ENCODE peak calls at places on chromosomes 7 and 10, in four cellular contexts. K is transverse colon, R is mesothelial cell of epicardium, E is fibroblast of the conjunctiva. D is an unnamed sample.

GRCh38 chr10:21493841-21494220 is 31.7 kb downstream of the SKIDA1 start:
- DNase-seq in K (no peak), R (no peak), E (no peak), D (no peak)

GRCh38 chr10:132320776-132321469 is 11.1 kb upstream of the LRRC27 start:
- DNase-seq in K (no peak), R (no peak), E (no peak), D (peak)

GRCh38 chr7:115145512-115145911 is 223.6 kb downstream of the MDFIC start:
- DNase-seq in K (no peak), R (no peak), E (peak), D (no peak)

GRCh38 chr10:73253226-73253557 is 748 bp upstream of the MRPS16 start:
- DNase-seq in K (no peak), R (no peak), E (no peak), D (no peak)

GRCh38 chr10:120052964-120053363 is 160.4 kb downstream of the SEC23IP start:
- DNase-seq in K (peak), R (no peak), E (no peak), D (no peak)

GRCh38 chr7:33744293-33744692 is 161.0 kb upstream of the BMPER start:
- DNase-seq in K (no peak), R (no peak), E (no peak), D (no peak)

GRCh38 chr7:122311280-122311679 is 6.7 kb upstream of the FEZF1 start:
- DNase-seq in K (no peak), R (no peak), E (no peak), D (no peak)

GRCh38 chr7:157821959-157822687 is 485.3 kb downstream of the DNAJB6 start:
- DNase-seq in K (no peak), R (no peak), E (no peak), D (no peak)

GRCh38 chr10:129937351-129937751 is 26.7 kb downstream of the EBF3 start:
- DNase-seq in K (no peak), R (no peak), E (no peak), D (peak)

GRCh38 chr7:781936-782529 is 50.2 kb upstream of the SUN1 start:
- DNase-seq in K (no peak), R (no peak), E (no peak), D (no peak)

GRCh38 chr7:155807013-155807804 is 5.1 kb downstream of the SHH start:
- DNase-seq in K (no peak), R (no peak), E (no peak), D (no peak)

GRCh38 chr10:87841215-87841614 is 22.1 kb downstream of the KLLN start:
- DNase-seq in K (no peak), R (no peak), E (no peak), D (no peak)